ENCODE peak calls at places on chromosomes 3 and 15, in seven cellular contexts. W is K562, M is SK-N-SH, P is HepG2, U is GM12878, S is HCT116, J is H1. O is an unnamed sample.

GRCh38 chr3:128727996-128728395 is 2.0 kb downstream of the RAB7A start:
- DNase-seq in W (no peak), M (no peak), P (no peak), U (no peak), S (no peak), J (no peak), O (no peak)

GRCh38 chr3:27594096-27594690 is 110.0 kb upstream of the SLC4A7 start:
- DNase-seq in W (no peak), M (no peak), P (no peak), U (no peak), S (no peak), J (no peak), O (no peak)

GRCh38 chr3:149393355-149394165 is 16.1 kb upstream of the TM4SF1 start:
- DNase-seq in W (peak; percentile 55), M (peak; percentile 68), P (peak; percentile 81), U (peak; percentile 15), S (peak; percentile 72), J (peak; percentile 33), O (peak; percentile 76)

GRCh38 chr15:93241696-93242585 is 152.9 kb upstream of the RGMA start:
- DNase-seq in W (no peak), M (no peak), P (no peak), U (no peak), S (no peak), J (peak; percentile 84), O (peak; percentile 88)

GRCh38 chr3:196080997-196081833 is 675 bp downstream of the TFRC start:
- DNase-seq in W (peak; percentile 44), M (peak; percentile 78), P (peak; percentile 35), U (no peak), S (no peak), J (no peak), O (no peak)

GRCh38 chr3:71195492-71195891 is 388.0 kb downstream of the FOXP1 start:
- DNase-seq in W (no peak), M (no peak), P (peak; percentile 28), U (no peak), S (no peak), J (no peak), O (no peak)

GRCh38 chr3:113560845-113561623 is 28.7 kb downstream of the SIDT1 start:
- DNase-seq in W (no peak), M (peak; percentile 39), P (no peak), U (no peak), S (no peak), J (no peak), O (no peak)

GRCh38 chr3:79002465-79003372 is 765.1 kb downstream of the ROBO1 start:
- DNase-seq in W (no peak), M (no peak), P (no peak), U (no peak), S (no peak), J (no peak), O (no peak)

GRCh38 chr3:52537726-52538421 is 1.5 kb downstream of the UQCC5 start:
- DNase-seq in W (no peak), M (no peak), P (no peak), U (no peak), S (no peak), J (no peak), O (no peak)

GRCh38 chr15:33215941-33216872 is 21.7 kb upstream of the FMN1 start:
- DNase-seq in W (no peak), M (no peak), P (no peak), U (no peak), S (no peak), J (no peak), O (no peak)
- TF ChIP-seq YY1 in W (no peak), M (no peak), P (no peak), U (no peak), S (no peak), J (no peak), O (no peak)

DNA sequence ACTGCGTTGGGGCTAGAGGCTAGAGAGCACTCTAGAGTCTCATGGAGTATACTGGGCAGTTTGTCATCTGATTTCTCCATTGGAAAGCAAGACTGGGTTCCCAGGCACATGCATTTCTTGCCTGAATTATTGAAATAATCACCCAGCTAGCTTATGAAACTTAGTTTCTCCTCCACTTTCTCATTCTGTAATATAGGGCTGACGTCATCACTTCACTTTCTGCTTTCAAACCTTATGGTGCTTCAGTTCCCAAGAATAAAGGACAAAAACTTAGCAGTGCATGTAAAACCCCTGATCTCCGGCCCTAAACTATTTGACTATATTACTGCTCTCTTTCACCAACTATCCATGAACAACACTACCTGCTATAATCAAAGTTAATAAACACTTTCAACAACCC is 147.9 kb downstream of the IGSF11 start:
- DNase-seq in W (no peak), M (no peak), P (no peak), U (no peak), S (no peak), J (no peak), O (no peak)
- TF ChIP-seq YY1 in W (no peak), M (no peak), P (no peak), U (no peak), S (no peak), J (no peak), O (no peak)

DNA sequence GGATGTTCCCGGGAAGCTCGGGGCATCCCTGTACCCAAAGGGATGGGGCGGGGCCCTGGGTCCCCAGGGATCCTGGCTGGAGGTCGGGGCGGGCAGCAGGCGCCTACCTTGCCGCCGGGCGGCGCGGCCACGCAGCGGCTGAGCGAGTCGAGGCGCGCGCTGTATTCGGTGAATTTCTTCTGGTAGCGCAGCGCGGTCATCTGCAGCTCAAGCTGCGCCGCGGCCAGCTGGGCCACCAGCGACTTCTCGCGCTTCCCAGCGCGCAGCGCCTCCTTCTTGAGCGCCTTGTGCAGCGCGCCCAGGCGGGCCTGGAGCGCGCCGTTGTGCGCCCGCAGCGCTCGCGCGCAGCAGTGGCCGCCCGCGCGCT is 762 bp downstream of the PDZRN3 start:
- DNase-seq in W (no peak), M (peak; percentile 78), P (no peak), U (no peak), S (no peak), J (peak; percentile 57), O (peak; percentile 71)
- TF ChIP-seq YY1 in W (no peak), M (no peak), P (no peak), U (no peak), S (no peak), J (no peak), O (no peak)

GRCh38 chr3:184461219-184461618 is 81.4 kb downstream of the CHRD start:
- DNase-seq in W (no peak), M (no peak), P (no peak), U (no peak), S (no peak), J (no peak), O (no peak)

GRCh38 chr3:184460276-184460675 is 80.4 kb downstream of the CHRD start:
- DNase-seq in W (no peak), M (no peak), P (no peak), U (no peak), S (no peak), J (no peak), O (no peak)

GRCh38 chr3:184455991-184456390 is 76.1 kb downstream of the CHRD start:
- DNase-seq in W (no peak), M (no peak), P (no peak), U (no peak), S (no peak), J (no peak), O (no peak)

GRCh38 chr3:184456476-184456875 is 76.6 kb downstream of the CHRD start:
- DNase-seq in W (no peak), M (no peak), P (no peak), U (no peak), S (no peak), J (no peak), O (no peak)

DNA sequence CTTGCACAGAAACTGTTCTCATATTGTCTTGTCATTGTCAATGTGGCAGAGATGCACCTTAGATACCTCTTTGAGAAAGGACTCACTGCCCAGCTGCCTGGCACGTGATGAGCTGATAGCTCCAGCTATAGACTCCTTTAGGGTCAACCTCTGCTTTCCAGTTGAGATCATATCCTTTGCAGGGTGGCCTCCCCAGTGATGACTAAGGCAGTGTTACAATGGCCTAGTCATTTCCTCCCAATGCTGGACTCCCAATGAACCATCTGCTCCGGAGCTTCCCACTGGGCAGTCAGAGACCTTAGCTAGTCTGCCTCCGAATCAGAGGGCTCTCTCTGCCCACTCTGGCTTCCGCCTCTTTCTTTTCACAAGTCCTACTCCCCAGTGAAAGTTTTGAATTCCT is 79.5 kb downstream of the CHRD start:
- DNase-seq in W (no peak), M (no peak), P (no peak), U (no peak), S (peak; percentile 35), J (no peak), O (no peak)
- TF ChIP-seq YY1 in W (no peak), M (no peak), P (no peak), U (no peak), S (no peak), J (no peak), O (no peak)

GRCh38 chr3:187728248-187728647 is 17.0 kb downstream of the BCL6 start:
- DNase-seq in W (no peak), M (no peak), P (no peak), U (no peak), S (no peak), J (no peak), O (no peak)

GRCh38 chr3:187725653-187726370 is 19.5 kb downstream of the BCL6 start:
- DNase-seq in W (no peak), M (no peak), P (no peak), U (no peak), S (no peak), J (no peak), O (no peak)

GRCh38 chr3:187726564-187726963 is 18.7 kb downstream of the BCL6 start:
- DNase-seq in W (no peak), M (no peak), P (no peak), U (no peak), S (no peak), J (no peak), O (no peak)

GRCh38 chr3:187722206-187722612 is 19.9 kb upstream of the RTP2 start:
- DNase-seq in W (no peak), M (no peak), P (no peak), U (no peak), S (no peak), J (no peak), O (no peak)

DNA sequence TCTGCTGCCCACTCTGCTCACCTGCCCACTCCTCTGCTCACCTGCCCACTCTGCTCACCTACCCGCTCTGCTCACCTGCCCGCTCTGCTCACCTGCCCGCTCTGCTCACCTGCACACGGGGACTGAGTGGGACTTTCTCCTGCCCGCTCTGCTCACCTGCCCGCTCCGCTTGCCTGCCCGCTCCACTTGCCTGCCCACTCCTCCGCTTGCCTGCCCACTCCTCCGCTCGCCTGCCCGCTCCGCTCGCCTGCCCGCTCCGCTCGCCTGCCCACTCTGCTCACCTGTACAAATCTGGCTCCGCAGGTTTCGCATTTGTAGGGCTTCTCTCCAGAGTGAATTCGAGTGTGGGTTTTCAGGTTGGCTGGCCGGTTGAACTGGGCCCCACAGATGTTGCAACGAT is 20.1 kb downstream of the BCL6 start:
- DNase-seq in W (no peak), M (no peak), P (no peak), U (no peak), S (no peak), J (no peak), O (no peak)
- TF ChIP-seq YY1 in W (no peak), M (no peak), P (no peak), U (no peak), S (no peak), J (no peak), O (no peak)

O was measured in NT2/D1.